ENCODE peak calls at places on chromosomes 1 and 21, in five cellular contexts. R, O, E, H and G are unnamed samples.

GRCh38 chr1:86522230-86522629 is 24.6 kb upstream of the CLCA4 start:
- DNase-seq in H (no peak), O (no peak), R (no peak), E (no peak), G (no peak)

GRCh38 chr1:218939095-218939494 is 234.6 kb upstream of the LYPLAL1 start:
- DNase-seq in R (no peak), H (no peak), O (no peak), E (no peak), G (no peak)

GRCh38 chr1:224392411-224393249 is 36.0 kb downstream of the CNIH4 start:
- DNase-seq in O (no peak), E (no peak), H (no peak), R (no peak), G (no peak)

GRCh38 chr1:206505702-206506375 is 1.5 kb upstream of the RASSF5 start:
- DNase-seq in R (no peak), O (no peak), E (no peak), H (no peak), G (no peak)

GRCh38 chr1:205329719-205330118 is 8.2 kb upstream of the NUAK2 start:
- DNase-seq in R (no peak), E (no peak), H (no peak), O (no peak), G (no peak)

GRCh38 chr1:232682248-232682647 is 52.3 kb upstream of the SIPA1L2 start:
- DNase-seq in H (no peak), E (no peak), R (no peak), O (no peak), G (no peak)

GRCh38 chr1:230839166-230839565 is 29.2 kb downstream of the C1orf198 start:
- DNase-seq in E (no peak), H (no peak), R (no peak), O (no peak), G (no peak)

GRCh38 chr1:226064816-226065248 is 2.3 kb downstream of the H3-3A start:
- DNase-seq in E (peak), R (peak), O (peak), H (no peak), G (no peak)

GRCh38 chr1:218880484-218881060 is 293.1 kb upstream of the LYPLAL1 start:
- DNase-seq in O (no peak), H (no peak), E (no peak), R (no peak), G (no peak)

GRCh38 chr1:89298461-89298860 is 25.8 kb upstream of the GBP5 start:
- DNase-seq in R (no peak), E (peak), H (no peak), O (no peak), G (no peak)

GRCh38 chr1:222996307-222996983 is 146.6 kb downstream of the TLR5 start:
- DNase-seq in O (no peak), R (no peak), E (no peak), H (no peak), G (no peak)

GRCh38 chr21:25334046-25334730 is 273.1 kb downstream of the MRPL39 start:
- DNase-seq in O (no peak), E (no peak), H (no peak), R (no peak), G (no peak)

GRCh38 chr1:15028117-15028516 is 125.4 kb upstream of the TMEM51 start:
- DNase-seq in H (no peak), O (peak), R (no peak), E (no peak), G (no peak)

GRCh38 chr1:183368213-183369108 is 49.7 kb downstream of the NMNAT2 start:
- DNase-seq in H (no peak), R (no peak), O (no peak), E (no peak), G (no peak)

GRCh38 chr1:165355977-165356811 is at the start of gene LMX1A:
- DNase-seq in H (peak), R (no peak), O (no peak), E (no peak), G (no peak)

GRCh38 chr1:24186993-24187790 is at the start of gene IFNLR1:
- DNase-seq in O (peak), R (peak), E (peak), H (no peak), G (no peak)

DNA sequence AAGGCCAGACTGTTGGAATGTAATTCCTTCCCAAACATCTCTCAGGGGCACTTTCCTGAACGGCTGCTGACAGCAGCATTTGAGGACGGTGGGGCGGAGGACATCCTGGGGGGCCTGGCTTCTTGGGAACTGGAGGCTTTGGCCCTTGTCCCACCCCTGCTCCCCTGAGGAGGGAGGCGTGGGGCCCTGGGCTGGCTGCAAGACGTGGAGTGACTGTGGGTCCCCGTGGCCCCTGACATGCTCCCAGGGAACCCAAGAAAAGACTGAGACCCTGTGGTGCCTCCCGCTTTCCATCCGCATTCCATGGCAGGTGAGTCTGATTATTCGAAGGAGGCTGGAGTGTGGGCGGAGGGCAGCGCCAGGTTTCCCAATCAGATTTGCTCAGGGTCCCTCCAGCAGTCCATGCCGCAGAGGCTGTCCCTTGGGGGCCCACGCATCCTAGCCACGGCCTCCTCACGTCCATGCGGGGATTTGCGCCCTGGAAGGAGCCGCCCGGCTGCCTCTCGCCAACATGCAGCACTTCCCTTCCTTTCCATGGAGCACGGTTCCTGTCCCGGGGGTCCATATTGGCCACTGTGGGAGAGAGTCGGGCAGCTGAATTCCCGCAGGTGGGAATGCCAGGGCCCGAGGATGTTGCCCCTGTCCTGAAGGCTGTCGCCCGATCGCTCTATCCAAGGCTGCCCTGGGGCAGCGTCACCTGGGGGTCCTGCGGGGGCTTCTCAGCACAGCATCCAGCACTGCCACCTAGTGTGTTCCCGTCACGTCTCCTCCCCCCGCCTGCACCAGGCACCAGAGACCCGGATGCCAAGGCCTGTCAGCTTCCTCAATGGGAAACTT is 69.0 kb downstream of the FAAP20 start:
- DNase-seq in R (no peak), O (no peak), E (no peak), H (no peak), G (no peak)
- H3K27ac ChIP-seq in R (no peak), O (no peak), E (no peak), H (no peak), G (no peak)

DNA sequence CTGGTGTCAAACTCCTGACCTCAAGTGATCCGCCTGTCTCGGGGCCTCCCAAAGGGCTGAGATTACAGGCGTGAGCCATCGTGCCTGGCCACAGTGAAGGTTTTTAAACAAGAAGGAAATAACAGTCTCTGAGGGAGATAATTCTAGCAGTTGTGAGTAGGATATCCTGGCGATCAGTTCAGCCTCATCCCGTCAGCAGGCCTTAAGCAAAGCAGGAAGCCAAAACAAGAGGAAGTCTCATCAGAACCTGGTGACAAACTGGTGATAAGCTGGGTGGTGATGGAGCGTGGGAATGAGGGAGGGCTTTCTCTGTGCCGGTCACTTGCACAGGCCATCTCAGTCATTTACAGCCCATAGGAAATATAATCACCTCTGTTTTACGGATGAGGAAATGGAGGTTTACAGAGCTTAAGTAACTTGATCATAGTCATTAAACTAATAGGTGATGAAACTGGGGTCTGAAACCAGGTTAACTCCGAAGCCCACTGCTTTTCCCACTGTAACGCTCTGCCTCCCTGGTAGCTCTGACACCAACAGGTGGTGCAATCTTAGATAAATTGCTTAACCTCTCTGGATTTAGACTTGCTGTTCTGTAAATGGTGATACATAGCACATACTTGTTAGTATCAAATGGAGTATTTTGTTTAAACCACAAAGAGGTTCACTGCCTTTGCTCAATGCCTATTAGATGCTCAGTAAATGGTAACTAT is 40.8 kb upstream of the A3GALT2 start:
- DNase-seq in O (peak), H (no peak), E (no peak), R (no peak), G (no peak)
- H3K27ac ChIP-seq in O (peak), H (peak), E (no peak), R (no peak), G (no peak)

DNA sequence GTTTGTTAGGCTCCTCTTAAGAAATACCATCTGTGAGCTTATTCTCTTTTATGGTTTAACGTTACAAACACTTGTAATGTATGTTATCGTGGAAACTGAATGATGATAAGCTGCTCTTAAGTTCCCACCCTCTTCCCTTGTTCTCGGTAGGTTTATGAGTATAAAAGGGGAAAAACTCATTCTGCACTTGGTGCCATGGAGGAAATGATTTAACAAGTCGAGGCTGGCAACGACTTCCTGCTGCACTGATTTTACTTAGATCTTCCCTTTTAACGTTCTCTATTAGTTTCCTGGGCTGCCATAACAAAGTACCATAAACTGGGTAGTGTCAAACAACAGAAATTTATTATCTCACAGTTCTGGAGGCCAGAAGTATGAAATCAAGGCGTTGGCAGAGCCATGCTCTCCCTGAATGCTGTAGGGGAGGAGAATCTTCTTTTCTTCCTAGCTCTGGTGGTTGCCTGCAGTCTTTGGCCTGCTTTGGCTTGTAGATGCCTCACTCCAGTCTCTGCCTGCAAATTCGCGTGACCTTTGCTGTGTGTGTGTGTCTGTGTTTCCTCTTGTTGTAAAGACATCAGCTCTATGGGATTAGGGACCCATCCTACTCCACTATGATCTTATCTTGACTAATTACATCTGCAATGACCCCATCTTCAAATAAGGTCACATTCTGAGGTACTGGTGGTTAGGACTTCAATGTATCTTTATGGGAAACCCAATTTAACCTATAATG is 26.2 kb downstream of the HUNK start:
- DNase-seq in R (no peak), E (peak), H (no peak), O (no peak), G (no peak)
- H3K27ac ChIP-seq in R (no peak), E (no peak), H (no peak), O (no peak), G (no peak)

GRCh38 chr1:63914241-63914640 is 140.4 kb downstream of the ROR1 start:
- DNase-seq in R (no peak), E (no peak), O (no peak), H (no peak), G (no peak)

GRCh38 chr1:63913533-63913932 is 139.7 kb downstream of the ROR1 start:
- DNase-seq in H (no peak), O (no peak), E (no peak), R (no peak), G (no peak)

GRCh38 chr1:63914706-63915105 is 140.9 kb downstream of the ROR1 start:
- DNase-seq in E (no peak), O (no peak), H (no peak), R (no peak), G (no peak)

GRCh38 chr1:63911049-63911448 is 137.2 kb downstream of the ROR1 start:
- DNase-seq in E (no peak), R (no peak), O (no peak), H (no peak), G (no peak)

DNA sequence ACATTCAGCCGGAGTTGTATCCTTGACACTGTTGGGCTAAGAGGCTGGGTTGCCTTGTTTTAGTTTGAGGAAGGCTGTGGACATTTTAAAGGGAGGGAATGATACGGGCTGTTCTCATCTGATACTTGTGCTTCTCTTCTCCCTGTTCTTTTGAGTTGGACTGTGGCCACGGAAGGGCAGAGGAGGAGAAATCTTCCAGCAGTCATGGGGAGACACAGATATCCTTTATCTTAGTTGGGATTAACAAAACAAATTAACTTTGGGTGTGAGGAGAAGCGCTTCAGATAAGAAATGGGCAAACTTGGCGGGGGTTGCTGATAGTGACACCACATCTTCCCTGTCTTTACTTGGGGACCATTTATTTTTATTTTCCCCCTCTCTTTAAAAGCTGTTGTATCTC is 138.8 kb downstream of the ROR1 start:
- DNase-seq in O (no peak), H (no peak), E (no peak), R (no peak), G (no peak)
- H3K27ac ChIP-seq in O (no peak), H (peak), E (no peak), R (no peak), G (no peak)

GRCh38 chr1:178564783-178565180 is 51.9 kb downstream of the TEX35 start:
- DNase-seq in R (no peak), O (no peak), E (no peak), H (no peak), G (no peak)
- H3K27ac ChIP-seq in R (no peak), O (peak), E (no peak), H (no peak), G (no peak)